ENCODE peak calls at places on chromosome 7, in seven cellular contexts. S, N, B, R, I, Q and C are unnamed samples.

GRCh38 chr7:90540406-90540805 is 55.7 kb upstream of the CDK14 start:
- DNase-seq in S (no peak), N (no peak), B (peak; percentile 13), R (no peak), I (no peak), Q (no peak), C (no peak)

GRCh38 chr7:30750574-30751256 is 1.2 kb upstream of the INMT start:
- DNase-seq in S (no peak), N (no peak), B (peak; percentile 16), R (no peak), I (no peak), Q (peak; percentile 75), C (peak; percentile 69)

GRCh38 chr7:156145184-156145583 is 332.9 kb upstream of the SHH start:
- DNase-seq in S (no peak), N (no peak), B (no peak), R (no peak), I (no peak), Q (no peak), C (no peak)

GRCh38 chr7:158951725-158952124 is 95.4 kb downstream of the DYNC2I1 start:
- DNase-seq in S (no peak), N (no peak), B (no peak), R (no peak), I (no peak), Q (no peak), C (no peak)

GRCh38 chr7:80216996-80217842 is 82.6 kb downstream of the GNAI1 start:
- DNase-seq in S (no peak), N (no peak), B (no peak), R (no peak), I (no peak), Q (no peak), C (no peak)

GRCh38 chr7:2927592-2927991 is 83.5 kb upstream of the GNA12 start:
- DNase-seq in S (no peak), N (peak; percentile 7), B (no peak), R (peak; percentile 25), I (no peak), Q (no peak), C (no peak)

GRCh38 chr7:80721880-80722595 is 83.6 kb downstream of the CD36 start:
- DNase-seq in S (peak; percentile 37), N (no peak), B (peak; percentile 2), R (no peak), I (no peak), Q (no peak), C (no peak)

GRCh38 chr7:11557627-11558026 is 274.4 kb downstream of the THSD7A start:
- DNase-seq in S (peak; percentile 66), N (no peak), B (no peak), R (no peak), I (no peak), Q (no peak), C (no peak)

GRCh38 chr7:34240450-34240849 is 335.1 kb downstream of the BMPER start:
- DNase-seq in S (no peak), N (no peak), B (no peak), R (no peak), I (no peak), Q (no peak), C (no peak)

GRCh38 chr7:18420758-18421157 is 74.8 kb upstream of the HDAC9 start:
- DNase-seq in S (no peak), N (no peak), B (no peak), R (no peak), I (no peak), Q (no peak), C (no peak)

GRCh38 chr7:5626456-5626855 is 155.0 kb downstream of the RNF216 start:
- DNase-seq in S (no peak), N (no peak), B (no peak), R (peak; percentile 8), I (no peak), Q (no peak), C (no peak)

GRCh38 chr7:48298779-48299178 is 127.5 kb downstream of the ABCA13 start:
- DNase-seq in S (no peak), N (no peak), B (no peak), R (no peak), I (no peak), Q (no peak), C (peak; percentile 28)

GRCh38 chr7:37665352-37666022 is 18.1 kb upstream of the GPR141 start:
- DNase-seq in S (no peak), N (no peak), B (no peak), R (no peak), I (no peak), Q (no peak), C (no peak)

GRCh38 chr7:149776305-149776704 is 2.9 kb upstream of the ZNF467 start:
- DNase-seq in S (peak; percentile 85), N (no peak), B (no peak), R (peak; percentile 86), I (peak; percentile 14), Q (no peak), C (no peak)

GRCh38 chr7:2928256-2928612 is 84.1 kb upstream of the GNA12 start:
- DNase-seq in S (no peak), N (peak; percentile 8), B (no peak), R (no peak), I (no peak), Q (no peak), C (no peak)

GRCh38 chr7:131104611-131105293 is 222.9 kb upstream of the MKLN1 start:
- DNase-seq in S (no peak), N (peak; percentile 42), B (no peak), R (no peak), I (no peak), Q (no peak), C (no peak)

GRCh38 chr7:117043051-117043546 is 89.8 kb downstream of the ST7 start:
- DNase-seq in S (no peak), N (no peak), B (no peak), R (no peak), I (no peak), Q (no peak), C (no peak)

GRCh38 chr7:4659551-4660286 is 22.4 kb upstream of the FOXK1 start:
- DNase-seq in S (peak; percentile 4), N (peak; percentile 32), B (no peak), R (no peak), I (no peak), Q (no peak), C (no peak)

GRCh38 chr7:96346291-96346953 is 24.5 kb upstream of the SLC25A13 start:
- DNase-seq in S (no peak), N (no peak), B (no peak), R (no peak), I (no peak), Q (no peak), C (no peak)

GRCh38 chr7:157412021-157412443 is 75.2 kb downstream of the DNAJB6 start:
- DNase-seq in S (no peak), N (no peak), B (no peak), R (no peak), I (no peak), Q (no peak), C (peak; percentile 51)

GRCh38 chr7:46791180-46791579 is 790.7 kb downstream of the TNS3 start:
- DNase-seq in S (no peak), N (no peak), B (no peak), R (no peak), I (no peak), Q (no peak), C (no peak)

GRCh38 chr7:39942883-39943282 is 7.2 kb upstream of the CDK13 start:
- DNase-seq in S (no peak), N (no peak), B (no peak), R (no peak), I (no peak), Q (no peak), C (no peak)

GRCh38 chr7:30159698-30160143 is 24.9 kb downstream of the MTURN start:
- DNase-seq in S (peak; percentile 100), N (peak; percentile 38), B (no peak), R (peak; percentile 52), I (no peak), Q (no peak), C (no peak)

GRCh38 chr7:89618269-89618668 is 536.0 kb upstream of the STEAP1 start:
- DNase-seq in S (no peak), N (no peak), B (no peak), R (no peak), I (no peak), Q (no peak), C (no peak)

GRCh38 chr7:20217193-20217948 is at the start of gene MACC1:
- DNase-seq in S (peak; percentile 63), N (no peak), B (no peak), R (no peak), I (no peak), Q (no peak), C (no peak)

GRCh38 chr7:36937754-36938551 is 213.7 kb upstream of the AOAH start:
- DNase-seq in S (peak; percentile 24), N (peak; percentile 75), B (no peak), R (no peak), I (no peak), Q (no peak), C (no peak)

GRCh38 chr7:27992092-27992491 is 188.5 kb downstream of the JAZF1 start:
- DNase-seq in S (no peak), N (no peak), B (no peak), R (no peak), I (no peak), Q (no peak), C (no peak)

GRCh38 chr7:20340839-20341238 is 10.1 kb downstream of the ITGB8 start:
- DNase-seq in S (no peak), N (no peak), B (no peak), R (no peak), I (peak; percentile 41), Q (no peak), C (no peak)

GRCh38 chr7:116534790-116535189 is 10.0 kb downstream of the CAV1 start:
- DNase-seq in S (no peak), N (no peak), B (no peak), R (no peak), I (no peak), Q (no peak), C (no peak)

GRCh38 chr7:94458041-94458440 is 51.6 kb upstream of the CASD1 start:
- DNase-seq in S (no peak), N (no peak), B (no peak), R (no peak), I (no peak), Q (no peak), C (no peak)

GRCh38 chr7:126700807-126701604 is 551.7 kb downstream of the GRM8 start:
- DNase-seq in S (peak; percentile 95), N (peak; percentile 59), B (no peak), R (peak; percentile 66), I (no peak), Q (peak; percentile 25), C (peak; percentile 54)

GRCh38 chr7:44959433-44959951 is 19.3 kb downstream of the MYO1G start:
- DNase-seq in S (no peak), N (peak; percentile 52), B (no peak), R (peak; percentile 28), I (no peak), Q (no peak), C (no peak)

GRCh38 chr7:80869821-80870751 is 48.8 kb downstream of the SEMA3C start:
- DNase-seq in S (no peak), N (no peak), B (no peak), R (no peak), I (no peak), Q (no peak), C (no peak)

GRCh38 chr7:127252736-127253288 is at the start of gene GRM8:
- DNase-seq in S (peak; percentile 22), N (peak; percentile 29), B (peak; percentile 13), R (peak; percentile 89), I (peak; percentile 41), Q (no peak), C (no peak)

GRCh38 chr7:37234928-37235327 is 213.7 kb downstream of the ELMO1 start:
- DNase-seq in S (peak; percentile 19), N (peak; percentile 29), B (no peak), R (peak; percentile 54), I (no peak), Q (no peak), C (no peak)

GRCh38 chr7:139745330-139746143 is 32.3 kb downstream of the HIPK2 start:
- DNase-seq in S (no peak), N (no peak), B (no peak), R (peak; percentile 45), I (no peak), Q (no peak), C (no peak)

GRCh38 chr7:133582766-133583523 is 330.1 kb downstream of the EXOC4 start:
- DNase-seq in S (no peak), N (no peak), B (no peak), R (no peak), I (no peak), Q (no peak), C (no peak)

GRCh38 chr7:134799387-134799786 is 20.0 kb downstream of the CALD1 start:
- DNase-seq in S (no peak), N (no peak), B (no peak), R (no peak), I (no peak), Q (no peak), C (no peak)